ENCODE peak calls at places on chromosomes 13 and 19, in four cellular contexts. O is K562, Q is GM12878, E is SK-N-SH. C is an unnamed sample.

GRCh38 chr13:95193509-95194230 is 107.6 kb downstream of the ABCC4 start:
- DNase-seq in O (no peak), Q (no peak), E (no peak), C (no peak)

GRCh38 chr13:29000802-29001201 is 180.7 kb downstream of the MTUS2 start:
- DNase-seq in O (no peak), Q (no peak), E (no peak), C (no peak)

GRCh38 chr13:46341112-46341711 is 45.8 kb downstream of the RUBCNL start:
- DNase-seq in O (no peak), Q (peak; percentile 51), E (no peak), C (no peak)

GRCh38 chr13:31773538-31773937 is 34.2 kb downstream of the RXFP2 start:
- DNase-seq in O (no peak), Q (no peak), E (no peak), C (no peak)

GRCh38 chr19:40807147-40808020 is 8.4 kb downstream of the EGLN2 start:
- DNase-seq in O (no peak), Q (no peak), E (no peak), C (peak; percentile 20)

GRCh38 chr13:47908200-47908902 is 92.7 kb downstream of the SUCLA2 start:
- DNase-seq in O (no peak), Q (no peak), E (no peak), C (no peak)

GRCh38 chr13:23350009-23350408 is 83.5 kb downstream of the SACS start:
- DNase-seq in O (no peak), Q (no peak), E (no peak), C (no peak)

GRCh38 chr13:77918391-77919261 is at the start of gene EDNRB:
- DNase-seq in O (no peak), Q (no peak), E (peak; percentile 39), C (peak; percentile 72)

GRCh38 chr13:51942189-51942588 is 69.1 kb downstream of the ATP7B start:
- DNase-seq in O (no peak), Q (no peak), E (no peak), C (no peak)

GRCh38 chr13:29125934-29126424 is 305.8 kb downstream of the MTUS2 start:
- DNase-seq in O (no peak), Q (peak; percentile 56), E (no peak), C (no peak)

GRCh38 chr19:58559275-58560006 is 1.0 kb upstream of the UBE2M start:
- DNase-seq in O (peak; percentile 95), Q (peak; percentile 76), E (peak; percentile 93), C (peak; percentile 87)

GRCh38 chr13:67395577-67395976 is 165.4 kb upstream of the PCDH9 start:
- DNase-seq in O (no peak), Q (no peak), E (no peak), C (no peak)

GRCh38 chr13:47258384-47258783 is 361.5 kb upstream of the HTR2A start:
- DNase-seq in O (no peak), Q (no peak), E (no peak), C (no peak)

GRCh38 chr19:57406516-57407123 is 4.3 kb upstream of the ZNF17 start:
- DNase-seq in O (peak; percentile 64), Q (peak; percentile 17), E (peak; percentile 79), C (peak; percentile 46)

GRCh38 chr19:17974551-17974950 is 7.6 kb downstream of the KCNN1 start:
- DNase-seq in O (no peak), Q (no peak), E (no peak), C (no peak)

GRCh38 chr13:98796798-98797197 is 44.3 kb upstream of the SLC15A1 start:
- DNase-seq in O (peak; percentile 48), Q (no peak), E (peak; percentile 41), C (no peak)

GRCh38 chr13:28659611-28659970 is 661 bp downstream of the POMP start:
- DNase-seq in O (no peak), Q (no peak), E (no peak), C (no peak)

GRCh38 chr13:30581582-30581981 is 36.1 kb upstream of the USPL1 start:
- DNase-seq in O (no peak), Q (no peak), E (no peak), C (no peak)

GRCh38 chr19:40588110-40588854 is 11.6 kb downstream of the SHKBP1 start:
- DNase-seq in O (no peak), Q (no peak), E (no peak), C (no peak)

GRCh38 chr19:50943074-50943828 is 9.6 kb downstream of the KLK5 start:
- DNase-seq in O (no peak), Q (no peak), E (no peak), C (no peak)

GRCh38 chr13:106078191-106078590 is 457.3 kb downstream of the EFNB2 start:
- DNase-seq in O (no peak), Q (no peak), E (no peak), C (no peak)

GRCh38 chr13:65540064-65540635 is 1690.0 kb downstream of the PCDH9 start:
- DNase-seq in O (no peak), Q (no peak), E (no peak), C (no peak)

GRCh38 chr19:15074371-15074770 is 7.6 kb upstream of the OR1I1 start:
- DNase-seq in O (no peak), Q (no peak), E (no peak), C (no peak)

GRCh38 chr13:100883453-100883852 is 208.9 kb upstream of the TMTC4 start:
- DNase-seq in O (no peak), Q (no peak), E (no peak), C (no peak)

GRCh38 chr13:27137759-27138158 is 33.9 kb downstream of the USP12 start:
- DNase-seq in O (no peak), Q (no peak), E (no peak), C (no peak)

GRCh38 chr19:7013678-7014077 is 7.6 kb downstream of the MBD3L2B start:
- DNase-seq in O (no peak), Q (peak; percentile 68), E (no peak), C (no peak)

GRCh38 chr13:93325303-93326297 is 99.0 kb downstream of the GPC6 start:
- DNase-seq in O (no peak), Q (no peak), E (peak; percentile 42), C (no peak)

GRCh38 chr19:12833747-12834417 is 497 bp downstream of the RTBDN start:
- DNase-seq in O (peak; percentile 81), Q (no peak), E (peak; percentile 90), C (peak; percentile 70)

GRCh38 chr19:42254083-42254849 is 662 bp downstream of the ERF start:
- DNase-seq in O (peak; percentile 68), Q (no peak), E (peak; percentile 79), C (peak; percentile 51)

GRCh38 chr13:19957320-19958118 is 1.0 kb upstream of the ZMYM2 start:
- DNase-seq in O (no peak), Q (peak; percentile 60), E (peak; percentile 66), C (peak; percentile 14)

GRCh38 chr13:41763772-41764171 is 197.1 kb downstream of the VWA8 start:
- DNase-seq in O (peak; percentile 18), Q (no peak), E (no peak), C (no peak)

GRCh38 chr13:114112231-114112825 is 20.1 kb downstream of the RASA3 start:
- DNase-seq in O (no peak), Q (no peak), E (peak; percentile 53), C (no peak)
- TF ChIP-seq FOXM1 in O (no peak), Q (no peak), E (no peak), C (no peak)

DNA sequence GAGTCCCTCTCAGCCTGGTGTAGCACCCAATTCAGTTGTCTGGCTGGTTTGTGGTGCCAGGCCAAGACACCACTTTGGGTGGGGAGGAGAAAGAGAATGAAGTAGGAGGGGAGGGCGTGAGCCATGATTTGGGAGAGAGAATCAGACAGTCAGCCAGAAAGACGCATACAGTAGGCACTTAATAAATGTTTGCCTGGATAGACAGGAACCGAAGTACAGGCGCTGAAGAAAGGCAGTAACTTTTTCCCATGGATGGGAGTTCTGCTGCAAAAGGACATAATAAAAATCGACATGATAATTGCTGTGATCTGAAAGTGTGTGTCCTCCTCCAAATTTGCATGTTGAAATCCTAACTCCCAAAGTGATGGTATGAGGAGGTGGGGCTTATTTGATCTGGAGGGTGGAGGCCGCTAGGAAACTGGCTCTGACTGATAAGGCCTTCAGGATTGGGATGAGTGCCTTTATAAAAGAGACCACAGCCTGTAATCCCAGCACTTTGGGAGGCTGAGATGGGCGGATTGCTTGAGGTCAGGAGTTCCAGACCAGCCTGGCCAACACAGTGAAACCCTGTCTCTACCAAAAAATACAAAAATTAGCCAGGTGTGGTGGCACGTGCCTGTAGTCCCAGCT is 38.4 kb upstream of the PDCD5 start:
- DNase-seq in O (peak; percentile 16), Q (no peak), E (no peak), C (no peak)
- TF ChIP-seq FOXM1 in O (no peak), Q (no peak), E (no peak), C (no peak)

GRCh38 chr19:47540748-47541147 is 25.9 kb upstream of the NAPA start:
- DNase-seq in O (peak; percentile 45), Q (no peak), E (no peak), C (peak; percentile 55)
- TF ChIP-seq FOXM1 in O (no peak), Q (no peak), E (no peak), C (no peak)

DNA sequence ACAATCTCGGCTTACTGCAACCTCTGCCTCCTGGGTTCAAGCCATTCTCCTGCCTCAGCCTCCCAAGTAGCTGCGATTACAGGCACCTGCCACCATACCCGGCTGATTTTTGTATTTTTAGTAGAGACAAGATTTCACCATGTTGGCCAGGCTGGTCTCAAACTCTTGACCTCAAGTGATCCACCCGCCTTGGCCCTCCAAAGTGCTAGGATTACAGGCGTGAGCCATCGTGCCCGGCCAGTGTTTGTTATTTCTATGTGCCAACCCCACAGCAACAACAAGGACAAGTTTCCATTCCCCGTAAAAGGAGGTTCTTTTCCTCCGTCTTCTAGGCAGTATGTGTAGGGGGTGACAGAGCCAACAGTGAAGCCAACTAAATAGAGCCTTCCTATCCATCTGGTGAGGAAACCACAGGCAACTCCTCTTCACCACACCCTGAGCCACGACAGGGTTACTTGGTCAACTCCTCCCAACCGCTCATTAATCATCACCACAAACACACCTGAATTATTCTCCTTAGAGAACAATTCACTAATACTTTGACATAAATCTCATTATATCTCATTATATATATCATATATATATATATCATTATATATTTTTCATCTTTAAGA is 25.5 kb downstream of the FOXO1 start:
- DNase-seq in O (no peak), Q (no peak), E (no peak), C (no peak)
- TF ChIP-seq FOXM1 in O (no peak), Q (no peak), E (no peak), C (no peak)

DNA sequence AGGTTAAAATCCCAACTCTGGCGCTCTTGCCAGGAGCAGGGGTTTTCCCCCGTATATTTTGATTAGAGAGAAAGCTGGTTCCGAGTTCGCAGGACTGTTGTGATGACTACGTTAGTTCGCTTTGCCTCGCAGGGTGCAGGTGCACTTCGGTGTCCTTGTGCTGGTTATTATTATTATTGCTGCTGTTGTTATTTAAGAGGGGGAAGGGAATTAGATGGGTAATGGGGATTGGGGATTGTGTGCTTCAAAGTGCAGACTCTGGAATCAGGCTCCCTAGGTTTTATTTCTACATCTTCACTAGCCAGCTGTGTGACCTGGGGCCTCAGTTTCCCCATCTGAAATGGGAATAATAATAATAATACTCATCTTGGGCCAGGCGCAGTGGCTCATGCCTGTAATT is 15.2 kb downstream of the ACP7 start:
- DNase-seq in O (no peak), Q (no peak), E (no peak), C (no peak)
- TF ChIP-seq FOXM1 in O (no peak), Q (no peak), E (no peak), C (no peak)

C was measured in HEK293T.